ENCODE peak calls at places on chromosomes 12 and 14, in seven cellular contexts. F, L, G, Z, K, E and C are unnamed samples.

GRCh38 chr14:54722791-54723432 is 156.0 kb downstream of the SAMD4A start:
- DNase-seq in F (no peak), L (no peak), G (no peak), Z (no peak), K (peak; percentile 29), E (peak; percentile 31), C (no peak)

GRCh38 chr12:108728820-108729611 is 2.3 kb downstream of the CORO1C start:
- DNase-seq in F (no peak), L (no peak), G (no peak), Z (no peak), K (no peak), E (no peak), C (no peak)

GRCh38 chr12:79344855-79345840 is 345.6 kb downstream of the PAWR start:
- DNase-seq in F (peak; percentile 18), L (peak; percentile 72), G (no peak), Z (no peak), K (peak; percentile 22), E (peak; percentile 49), C (peak; percentile 8)

GRCh38 chr12:15562263-15562662 is 226.9 kb downstream of the EPS8 start:
- DNase-seq in F (no peak), L (no peak), G (no peak), Z (no peak), K (no peak), E (no peak), C (no peak)

GRCh38 chr12:7079826-7080125 is 12.5 kb downstream of the C1R start:
- DNase-seq in F (no peak), L (no peak), G (no peak), Z (no peak), K (no peak), E (no peak), C (no peak)

GRCh38 chr12:67892289-67892688 is 97.0 kb upstream of the IFNG-AS1 start:
- DNase-seq in F (no peak), L (no peak), G (no peak), Z (no peak), K (no peak), E (no peak), C (no peak)

GRCh38 chr14:60175255-60175902 is 10.2 kb upstream of the DHRS7 start:
- DNase-seq in F (no peak), L (no peak), G (no peak), Z (no peak), K (no peak), E (no peak), C (no peak)

GRCh38 chr12:88237954-88238353 is 95.8 kb downstream of the TMTC3 start:
- DNase-seq in F (no peak), L (no peak), G (no peak), Z (no peak), K (no peak), E (no peak), C (no peak)

GRCh38 chr12:5329118-5329517 is 102.8 kb upstream of the NTF3 start:
- DNase-seq in F (no peak), L (peak; percentile 44), G (no peak), Z (no peak), K (no peak), E (no peak), C (no peak)

GRCh38 chr12:2156333-2156732 is 103.5 kb downstream of the CACNA1C start:
- DNase-seq in F (no peak), L (no peak), G (no peak), Z (no peak), K (no peak), E (no peak), C (no peak)
- TF ChIP-seq CTCF in F (no peak), L (no peak), G (no peak), Z (no peak), K (no peak), E (no peak), C (no peak)

GRCh38 chr12:27178251-27178650 is 65.8 kb upstream of the STK38L start:
- DNase-seq in F (no peak), L (no peak), G (no peak), Z (no peak), K (no peak), E (no peak), C (no peak)

GRCh38 chr12:27183342-27183741 is 60.7 kb upstream of the STK38L start:
- DNase-seq in F (no peak), L (no peak), G (no peak), Z (no peak), K (no peak), E (no peak), C (no peak)

GRCh38 chr12:27178723-27179398 is 65.2 kb upstream of the STK38L start:
- DNase-seq in F (no peak), L (no peak), G (no peak), Z (no peak), K (no peak), E (no peak), C (no peak)

GRCh38 chr12:27179399-27180214 is 64.5 kb upstream of the STK38L start:
- DNase-seq in F (no peak), L (no peak), G (no peak), Z (no peak), K (peak; percentile 59), E (peak; percentile 60), C (peak; percentile 89)

GRCh38 chr12:27180862-27181261 is 63.2 kb upstream of the STK38L start:
- DNase-seq in F (no peak), L (no peak), G (no peak), Z (no peak), K (no peak), E (no peak), C (no peak)
- TF ChIP-seq CTCF in F (no peak), L (no peak), G (no peak), Z (no peak), K (no peak), E (no peak), C (no peak)

GRCh38 chr12:49018282-49019119 is at the start of gene PRKAG1:
- DNase-seq in F (peak; percentile 89), L (peak; percentile 99), G (peak; percentile 98), Z (peak; percentile 95), K (peak; percentile 99), E (peak; percentile 98), C (peak; percentile 91)

GRCh38 chr12:49021292-49021915 is 2.8 kb upstream of the PRKAG1 start:
- DNase-seq in F (no peak), L (peak; percentile 31), G (no peak), Z (no peak), K (no peak), E (no peak), C (no peak)

GRCh38 chr12:49019120-49019430 is 499 bp upstream of the PRKAG1 start:
- DNase-seq in F (no peak), L (no peak), G (no peak), Z (no peak), K (no peak), E (no peak), C (no peak)

GRCh38 chr12:49020441-49020840 is 1.9 kb upstream of the PRKAG1 start:
- DNase-seq in F (no peak), L (peak; percentile 32), G (no peak), Z (no peak), K (no peak), E (no peak), C (no peak)

GRCh38 chr12:49019435-49020317 is 1.1 kb upstream of the PRKAG1 start:
- DNase-seq in F (no peak), L (peak; percentile 75), G (no peak), Z (no peak), K (peak; percentile 70), E (peak; percentile 92), C (peak; percentile 22)
- TF ChIP-seq CTCF in F (peak; percentile 48), L (peak; percentile 60), G (peak; percentile 37), Z (no peak), K (peak; percentile 42), E (peak; percentile 36), C (peak; percentile 64)

DNA sequence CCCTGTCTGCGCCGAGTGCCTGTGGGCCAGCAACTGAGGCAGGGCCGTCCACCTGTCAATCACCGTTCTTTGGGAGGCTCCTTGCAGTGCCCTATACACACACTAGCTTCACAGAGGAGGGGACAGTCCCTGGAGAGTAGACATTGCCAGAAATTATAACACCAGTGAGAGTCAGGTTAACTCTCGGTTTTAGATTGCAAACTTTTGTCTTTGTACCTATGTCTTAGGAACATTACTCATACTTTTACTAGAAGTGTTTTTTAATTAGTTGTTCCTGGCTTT is 84.4 kb upstream of the DYNC1H1 start:
- DNase-seq in F (no peak), L (no peak), G (no peak), Z (no peak), K (no peak), E (no peak), C (no peak)
- TF ChIP-seq CTCF in F (no peak), L (no peak), G (no peak), Z (no peak), K (no peak), E (no peak), C (no peak)

DNA sequence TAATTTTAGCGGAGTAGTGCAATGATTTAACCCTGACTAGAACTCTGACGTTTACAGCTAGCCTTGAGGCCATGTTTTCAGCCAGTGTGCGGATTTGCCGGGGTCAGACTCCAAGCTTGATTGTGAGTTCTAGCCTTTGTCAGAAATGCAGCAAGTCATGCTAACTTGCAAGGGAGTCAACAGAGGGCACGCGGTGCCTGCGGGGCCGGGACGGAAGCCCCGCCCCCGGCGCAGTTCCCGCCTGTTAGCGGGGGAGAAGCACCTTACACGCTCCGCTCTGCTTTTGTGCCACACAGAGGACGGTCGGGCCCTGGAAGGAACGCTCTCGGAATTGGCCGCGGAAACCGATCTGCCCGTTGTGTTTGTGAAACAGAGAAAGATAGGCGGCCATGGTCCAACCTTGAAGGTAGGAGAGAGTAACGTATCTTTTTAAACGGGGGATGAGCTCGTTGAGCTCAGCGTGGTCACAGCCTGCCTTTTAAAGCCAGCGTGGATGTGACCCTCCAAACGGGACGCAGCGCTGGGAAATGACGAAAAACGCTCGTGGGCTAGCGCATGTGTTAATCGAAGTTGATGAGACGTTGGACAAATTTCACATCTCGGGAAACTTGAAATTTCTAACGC is 14.8 kb upstream of the EID3 start:
- DNase-seq in F (peak; percentile 77), L (peak; percentile 96), G (peak; percentile 87), Z (peak; percentile 68), K (peak; percentile 90), E (peak; percentile 73), C (peak; percentile 75)
- TF ChIP-seq CTCF in F (no peak), L (no peak), G (no peak), Z (no peak), K (peak; percentile 9), E (no peak), C (no peak)

DNA sequence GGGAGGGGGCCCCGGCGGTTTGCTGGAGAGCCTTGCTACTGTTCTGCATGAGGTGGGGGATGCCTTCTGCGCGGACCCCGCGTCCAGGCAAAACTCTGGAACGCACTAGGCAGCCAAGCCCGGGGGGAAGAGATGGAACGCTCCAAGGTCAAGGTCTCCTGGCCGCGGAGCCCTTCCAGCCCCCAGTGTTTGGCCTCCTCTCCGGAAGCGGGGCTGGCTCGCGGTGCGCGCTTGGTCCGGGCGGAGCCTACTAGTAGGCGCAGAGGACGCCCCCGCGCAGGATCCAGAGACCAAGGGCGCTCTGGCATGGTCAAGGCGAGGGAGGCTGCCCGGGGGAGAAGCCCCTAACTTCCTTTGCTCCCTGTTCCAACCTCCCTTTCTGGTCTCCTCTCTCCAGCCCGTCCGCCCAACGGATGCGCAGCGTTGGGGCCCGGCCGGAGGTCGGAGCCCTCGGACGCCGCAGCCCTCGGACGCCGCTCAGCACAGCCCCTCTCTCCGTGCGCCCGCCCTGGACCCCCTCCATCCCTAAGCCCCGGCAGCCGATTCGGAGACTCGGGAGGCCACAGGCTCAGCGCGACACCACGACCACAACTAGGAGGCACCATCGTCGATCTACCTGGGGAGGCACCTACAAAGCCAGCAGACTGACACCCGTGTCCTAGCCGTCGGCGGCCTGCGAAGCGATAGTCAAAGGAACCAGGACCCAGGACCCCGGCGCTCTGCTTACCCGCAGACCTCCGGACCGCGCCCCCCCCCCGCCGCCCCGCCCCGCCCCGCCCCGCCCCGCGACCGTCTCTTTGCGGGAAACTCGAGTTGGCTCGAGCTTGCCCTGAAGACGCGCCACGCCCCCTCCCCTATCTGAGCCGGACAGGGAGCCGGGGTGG is 587 bp upstream of the KCNK13 start:
- DNase-seq in F (peak; percentile 5), L (peak; percentile 64), G (no peak), Z (no peak), K (peak; percentile 38), E (no peak), C (no peak)
- TF ChIP-seq CTCF in F (no peak), L (no peak), G (no peak), Z (no peak), K (no peak), E (no peak), C (no peak)